ENCODE peak calls at places on chromosomes 3 and 15, in nine cellular contexts. X is hypothalamus, Q is activated T-cell treated with anti-CD3 and anti-CD28 coated beads for 1 hour, A is amniotic epithelial cell, F is HCEC 1CT, R is iPS-NIHi11, U is T-helper 9 cell, P is B cell, I is LoVo. L is an unnamed sample.

GRCh38 chr3:80439490-80439889 is 671.7 kb upstream of the ROBO1 start:
- DNase-seq in X (no peak), Q (no peak), A (no peak), F (no peak), R (no peak), U (no peak), P (no peak), I (no peak), L (no peak)

GRCh38 chr3:185824467-185825378 is at the start of gene IGF2BP2:
- DNase-seq in X (no peak), Q (no peak), A (peak), F (peak), R (peak), U (peak), P (peak), I (peak), L (peak)

GRCh38 chr3:29384640-29385039 is 103.8 kb downstream of the RBMS3 start:
- DNase-seq in X (no peak), Q (no peak), A (peak), F (peak), R (peak), U (no peak), P (no peak), I (no peak), L (peak)

GRCh38 chr15:65204236-65204930 is 6.9 kb downstream of the CILP start:
- DNase-seq in X (no peak), Q (no peak), A (no peak), F (no peak), R (peak), U (no peak), P (no peak), I (no peak), L (no peak)

GRCh38 chr3:108334698-108335097 is 38.4 kb downstream of the HHLA2 start:
- DNase-seq in X (no peak), Q (no peak), A (no peak), F (no peak), R (no peak), U (no peak), P (no peak), I (no peak), L (peak)

GRCh38 chr15:77016321-77016695 is 21.4 kb downstream of the PSTPIP1 start:
- DNase-seq in X (no peak), Q (no peak), A (no peak), F (no peak), R (no peak), U (no peak), P (no peak), I (no peak), L (no peak)

GRCh38 chr15:47384316-47384715 is 333.0 kb upstream of the SEMA6D start:
- DNase-seq in X (no peak), Q (no peak), A (peak), F (peak), R (peak), U (no peak), P (no peak), I (no peak), L (peak)

GRCh38 chr15:40893019-40893723 is 1.1 kb upstream of the VPS18 start:
- DNase-seq in X (no peak), Q (no peak), A (no peak), F (no peak), R (no peak), U (no peak), P (no peak), I (no peak), L (no peak)

GRCh38 chr15:57421540-57421939 is 45.2 kb downstream of the CGNL1 start:
- DNase-seq in X (no peak), Q (no peak), A (no peak), F (no peak), R (no peak), U (no peak), P (no peak), I (no peak), L (no peak)

GRCh38 chr3:39718674-39719595 is 90.5 kb upstream of the MYRIP start:
- DNase-seq in X (no peak), Q (no peak), A (no peak), F (peak), R (no peak), U (no peak), P (no peak), I (no peak), L (peak)

GRCh38 chr15:23897091-23897490 is 210.0 kb upstream of the NDN start:
- DNase-seq in X (no peak), Q (no peak), A (no peak), F (no peak), R (no peak), U (no peak), P (no peak), I (no peak), L (no peak)

GRCh38 chr3:37386627-37387230 is 212.3 kb upstream of the LRRFIP2 start:
- DNase-seq in X (no peak), Q (no peak), A (peak), F (no peak), R (no peak), U (no peak), P (no peak), I (no peak), L (peak)

GRCh38 chr15:69468241-69469121 is 15.9 kb downstream of the RPLP1 start:
- DNase-seq in X (no peak), Q (peak), A (peak), F (no peak), R (no peak), U (peak), P (peak), I (no peak), L (peak)

GRCh38 chr15:59255647-59256380 is 49.2 kb downstream of the LDHAL6B start:
- DNase-seq in X (no peak), Q (no peak), A (peak), F (no peak), R (no peak), U (no peak), P (no peak), I (peak), L (peak)

GRCh38 chr3:171749128-171749527 is 61.2 kb downstream of the PLD1 start:
- DNase-seq in X (no peak), Q (no peak), A (no peak), F (no peak), R (no peak), U (no peak), P (no peak), I (no peak), L (no peak)

GRCh38 chr3:8324727-8325126 is 176.9 kb upstream of the LMCD1 start:
- DNase-seq in X (no peak), Q (peak), A (peak), F (peak), R (peak), U (peak), P (peak), I (peak), L (peak)

GRCh38 chr15:63986751-63987341 is 59.4 kb downstream of the DAPK2 start:
- DNase-seq in X (no peak), Q (no peak), A (peak), F (no peak), R (no peak), U (no peak), P (peak), I (no peak), L (no peak)

GRCh38 chr3:125151916-125152315 is 60.6 kb downstream of the SLC12A8 start:
- DNase-seq in X (no peak), Q (no peak), A (peak), F (no peak), R (no peak), U (no peak), P (no peak), I (no peak), L (peak)

GRCh38 chr3:154430014-154430413 is at the start of gene GPR149:
- DNase-seq in X (no peak), Q (no peak), A (no peak), F (no peak), R (peak), U (no peak), P (no peak), I (no peak), L (no peak)

GRCh38 chr15:58484794-58485600 is 53.2 kb downstream of the LIPC start:
- DNase-seq in X (no peak), Q (no peak), A (no peak), F (no peak), R (no peak), U (no peak), P (no peak), I (no peak), L (no peak)

GRCh38 chr3:78101363-78101762 is 1061.5 kb downstream of the ROBO2 start:
- DNase-seq in X (no peak), Q (no peak), A (peak), F (no peak), R (no peak), U (no peak), P (no peak), I (no peak), L (peak)

GRCh38 chr3:33877187-33877586 is 78.8 kb downstream of the PDCD6IP start:
- DNase-seq in X (no peak), Q (no peak), A (no peak), F (no peak), R (no peak), U (no peak), P (no peak), I (no peak), L (no peak)

GRCh38 chr15:63498815-63499549 is 5.4 kb upstream of the USP3 start:
- DNase-seq in X (no peak), Q (no peak), A (no peak), F (no peak), R (no peak), U (no peak), P (no peak), I (no peak), L (no peak)

GRCh38 chr3:57856675-57857074 is 100.6 kb downstream of the SLMAP start:
- DNase-seq in X (no peak), Q (no peak), A (peak), F (peak), R (no peak), U (no peak), P (peak), I (no peak), L (peak)

GRCh38 chr3:12253521-12253920 is 35.3 kb upstream of the PPARG start:
- DNase-seq in X (no peak), Q (no peak), A (peak), F (no peak), R (no peak), U (no peak), P (no peak), I (no peak), L (peak)

GRCh38 chr15:63067976-63068743 is 25.6 kb downstream of the TPM1 start:
- DNase-seq in X (no peak), Q (no peak), A (no peak), F (no peak), R (no peak), U (no peak), P (no peak), I (no peak), L (no peak)

GRCh38 chr3:197027896-197028710 is 1.5 kb downstream of the MELTF start:
- DNase-seq in X (no peak), Q (no peak), A (no peak), F (no peak), R (no peak), U (no peak), P (no peak), I (no peak), L (no peak)

GRCh38 chr3:193507566-193507965 is 47.1 kb downstream of the ATP13A4 start:
- DNase-seq in X (no peak), Q (no peak), A (peak), F (no peak), R (no peak), U (no peak), P (no peak), I (no peak), L (no peak)

GRCh38 chr3:131658115-131658514 is 155.3 kb upstream of the MRPL3 start:
- DNase-seq in X (no peak), Q (no peak), A (no peak), F (no peak), R (no peak), U (no peak), P (no peak), I (no peak), L (no peak)

GRCh38 chr3:109772520-109772919 is 435.2 kb upstream of the DPPA4 start:
- DNase-seq in X (no peak), Q (no peak), A (no peak), F (no peak), R (no peak), U (no peak), P (no peak), I (peak), L (no peak)

GRCh38 chr15:39584662-39585393 is 3.9 kb downstream of the THBS1 start:
- DNase-seq in X (no peak), Q (no peak), A (no peak), F (no peak), R (no peak), U (no peak), P (no peak), I (no peak), L (peak)

GRCh38 chr15:89828324-89829145 is 13.9 kb upstream of the ANPEP start:
- DNase-seq in X (no peak), Q (no peak), A (peak), F (peak), R (no peak), U (no peak), P (no peak), I (no peak), L (peak)

GRCh38 chr3:67602816-67603215 is 51.6 kb downstream of the SUCLG2 start:
- DNase-seq in X (no peak), Q (no peak), A (no peak), F (no peak), R (no peak), U (no peak), P (no peak), I (no peak), L (no peak)

GRCh38 chr3:113746955-113747718 is at the start of gene ATP6V1A:
- DNase-seq in X (peak), Q (peak), A (no peak), F (no peak), R (peak), U (peak), P (peak), I (peak), L (no peak)

GRCh38 chr3:63976166-63976861 is 47.0 kb downstream of the PSMD6 start:
- DNase-seq in X (no peak), Q (no peak), A (peak), F (peak), R (no peak), U (no peak), P (no peak), I (no peak), L (peak)

GRCh38 chr3:195597848-195598247 is 14.1 kb upstream of the APOD start:
- DNase-seq in X (no peak), Q (no peak), A (no peak), F (no peak), R (no peak), U (no peak), P (no peak), I (no peak), L (no peak)

GRCh38 chr3:117719316-117719926 is 1009.8 kb downstream of the TUSC7 start:
- DNase-seq in X (no peak), Q (no peak), A (peak), F (peak), R (peak), U (no peak), P (peak), I (peak), L (peak)

GRCh38 chr3:124986153-124987143 is 51.9 kb upstream of the MUC13 start:
- DNase-seq in X (peak), Q (no peak), A (peak), F (peak), R (peak), U (no peak), P (no peak), I (peak), L (peak)